ENCODE peak calls at places on chromosome 5, in seven cellular contexts. C is nephron progenitor cell; Z is occipital lobe; R is activated CD8-positive, alpha-beta T cell treated with anti-CD3 and anti-CD28 coated beads for 36 hours; E is T-helper 22 cell; T is left cardiac atrium; I is endothelial cell. Q is an unnamed sample.

GRCh38 chr5:50873594-50874276 is 207.3 kb downstream of the PARP8 start:
- DNase-seq in R (no peak), Z (no peak), T (no peak), I (no peak), C (no peak), E (no peak), Q (no peak)

GRCh38 chr5:77957516-77957915 is 181.4 kb upstream of the TBCA start:
- DNase-seq in Z (no peak), T (no peak), I (no peak), R (no peak), C (peak), E (no peak), Q (no peak)

GRCh38 chr5:21919417-21920022 is 933.6 kb downstream of the CDH12 start:
- DNase-seq in E (no peak), R (peak), T (no peak), I (peak), C (peak), Z (no peak), Q (no peak)

GRCh38 chr5:115432691-115433090 is 111.9 kb downstream of the FEM1C start:
- DNase-seq in E (no peak), Z (no peak), I (no peak), R (no peak), T (no peak), C (no peak), Q (no peak)

GRCh38 chr5:168480601-168481000 is 5.7 kb upstream of the RARS1 start:
- DNase-seq in E (no peak), T (no peak), C (no peak), Z (no peak), I (no peak), R (no peak), Q (no peak)

GRCh38 chr5:142120247-142120935 is 11.8 kb downstream of the NDFIP1 start:
- DNase-seq in E (no peak), I (no peak), C (no peak), R (no peak), Z (no peak), T (no peak), Q (no peak)

GRCh38 chr5:10746711-10747110 is 14.3 kb downstream of the DAP start:
- DNase-seq in I (no peak), E (no peak), Z (no peak), T (no peak), R (no peak), C (no peak), Q (no peak)

GRCh38 chr5:21661129-21661528 is 1192.0 kb downstream of the CDH12 start:
- DNase-seq in R (no peak), I (no peak), E (no peak), C (no peak), Z (no peak), T (no peak), Q (no peak)

GRCh38 chr5:23257656-23258055 is 249.8 kb upstream of the PRDM9 start:
- DNase-seq in R (no peak), E (no peak), T (no peak), C (no peak), Z (no peak), I (no peak), Q (no peak)

GRCh38 chr5:171759777-171760176 is 25.8 kb upstream of the SMIM23 start:
- DNase-seq in T (no peak), I (no peak), Z (no peak), C (no peak), R (no peak), E (no peak), Q (no peak)

GRCh38 chr5:148687871-148688270 is 33.5 kb upstream of the HTR4 start:
- DNase-seq in Z (no peak), T (no peak), R (no peak), E (no peak), I (no peak), C (no peak), Q (no peak)

GRCh38 chr5:167244583-167244982 is 1046.9 kb upstream of the WWC1 start:
- DNase-seq in I (peak), T (no peak), Z (no peak), C (peak), R (no peak), E (no peak), Q (no peak)

GRCh38 chr5:116454417-116454927 is 120.2 kb downstream of the SEMA6A start:
- DNase-seq in E (no peak), Z (no peak), T (no peak), C (no peak), I (no peak), R (peak), Q (no peak)

GRCh38 chr5:127925916-127926315 is 157.7 kb upstream of the SLC12A2 start:
- DNase-seq in I (no peak), C (no peak), E (no peak), Z (no peak), T (no peak), R (no peak), Q (no peak)

GRCh38 chr5:122369416-122369815 is 57.4 kb downstream of the SNCAIP start:
- DNase-seq in T (no peak), Z (no peak), E (no peak), I (no peak), R (no peak), C (no peak), Q (no peak)

GRCh38 chr5:170552486-170553122 is 48.8 kb downstream of the KCNIP1 start:
- DNase-seq in T (peak), I (peak), Z (peak), E (no peak), R (no peak), C (peak), Q (no peak)

GRCh38 chr5:132962429-132962928 is 955 bp downstream of the AFF4 start:
- DNase-seq in I (peak), Z (no peak), R (peak), T (no peak), C (peak), E (no peak), Q (no peak)

GRCh38 chr5:179805529-179806249 is 977 bp downstream of the MGAT4B start:
- DNase-seq in R (peak), Z (no peak), E (no peak), C (peak), I (peak), T (peak), Q (no peak)

GRCh38 chr5:172768573-172769323 is 2.2 kb downstream of the DUSP1 start:
- DNase-seq in Z (no peak), T (peak), C (no peak), R (no peak), E (peak), I (no peak), Q (peak)

GRCh38 chr5:173326501-173326960 is 1.7 kb downstream of the STC2 start:
- DNase-seq in T (no peak), C (no peak), Z (no peak), R (peak), E (no peak), I (no peak), Q (no peak)

GRCh38 chr5:40172721-40173120 is 507.0 kb upstream of the PTGER4 start:
- DNase-seq in E (no peak), R (no peak), I (no peak), Z (no peak), T (no peak), C (no peak), Q (no peak)

GRCh38 chr5:16568875-16569580 is 47.8 kb downstream of the RETREG1 start:
- DNase-seq in E (no peak), R (no peak), T (no peak), I (no peak), Z (peak), C (no peak), Q (no peak)

GRCh38 chr5:90191352-90192045 is 218.1 kb downstream of the CETN3 start:
- DNase-seq in R (no peak), C (no peak), E (no peak), I (no peak), T (no peak), Z (no peak), Q (no peak)

GRCh38 chr5:84796399-84796798 is 411.7 kb upstream of the EDIL3 start:
- DNase-seq in T (no peak), Z (no peak), C (no peak), E (no peak), R (no peak), I (no peak), Q (no peak)

Q was measured in T-helper 17 cell.